ENCODE peak calls at places on chromosomes 1 and 21, in seven cellular contexts. Q is ovary, Y is osteoblast, O is K562, V is heart right ventricle, I is colonic mucosa, S is kidney. E is an unnamed sample.
A peak's percentile ranks its signal among the peaks of the same experiment; 100 is the strongest.

GRCh38 chr1:185439727-185440415 is 122.8 kb upstream of the IVNS1ABP start:
- DNase-seq in I (no peak), Y (peak; percentile 78), Q (no peak), V (no peak), S (no peak), O (no peak), E (no peak)

GRCh38 chr1:63784489-63785390 is 10.9 kb downstream of the ROR1 start:
- DNase-seq in O (no peak), I (no peak), V (peak; percentile 24), Q (no peak), Y (no peak), S (no peak), E (no peak)

GRCh38 chr1:200895801-200896570 is 1.3 kb downstream of the INAVA start:
- DNase-seq in V (no peak), Q (no peak), O (no peak), S (no peak), Y (no peak), I (no peak), E (no peak)

GRCh38 chr1:17683551-17683950 is 71.6 kb upstream of the ACTL8 start:
- DNase-seq in O (no peak), I (no peak), Y (no peak), V (no peak), Q (no peak), S (no peak), E (no peak)

GRCh38 chr1:85494957-85495266 is 30.0 kb upstream of the DDAH1 start:
- DNase-seq in V (peak; percentile 7), O (no peak), I (no peak), S (no peak), Y (no peak), Q (peak; percentile 19), E (no peak)

GRCh38 chr1:64891440-64891815 is 74.9 kb downstream of the JAK1 start:
- DNase-seq in S (no peak), I (no peak), Q (no peak), V (no peak), O (no peak), Y (no peak), E (no peak)

GRCh38 chr1:145997156-145998023 is 1.0 kb upstream of the TXNIP start:
- DNase-seq in Y (peak; percentile 74), S (peak; percentile 86), I (no peak), O (peak; percentile 62), Q (peak; percentile 66), V (no peak), E (peak; percentile 73)

GRCh38 chr1:53324728-53325297 is 3.1 kb downstream of the LRP8 start:
- DNase-seq in Y (peak; percentile 79), S (no peak), O (peak; percentile 58), V (no peak), I (no peak), Q (no peak), E (no peak)

GRCh38 chr1:27001570-27002360 is 8.3 kb downstream of the TRNP1 start:
- DNase-seq in O (no peak), I (no peak), Y (peak; percentile 85), Q (no peak), V (peak; percentile 54), S (no peak), E (peak; percentile 76)

GRCh38 chr21:42218836-42219605 is at the start of gene ABCG1:
- DNase-seq in I (peak; percentile 73), Q (no peak), V (no peak), S (peak; percentile 81), O (no peak), Y (peak; percentile 58), E (peak; percentile 82)

GRCh38 chr1:226738995-226739695 is at the start of gene ITPKB:
- DNase-seq in V (peak; percentile 84), I (peak; percentile 70), Q (peak; percentile 66), S (peak; percentile 82), Y (peak; percentile 87), O (no peak), E (peak; percentile 71)

GRCh38 chr1:244672961-244673695 is 20.2 kb downstream of the DESI2 start:
- DNase-seq in Q (peak; percentile 30), O (no peak), Y (no peak), S (no peak), V (peak; percentile 74), I (no peak), E (no peak)

GRCh38 chr1:21491483-21492170 is 17.6 kb upstream of the ALPL start:
- DNase-seq in Q (no peak), V (peak; percentile 65), I (no peak), O (no peak), S (no peak), Y (no peak), E (no peak)

GRCh38 chr1:201591981-201592380 is 53.1 kb downstream of the NAV1 start:
- DNase-seq in V (no peak), S (no peak), Q (no peak), Y (no peak), I (no peak), O (no peak), E (peak; percentile 34)

GRCh38 chr21:42558368-42558767 is 44.7 kb downstream of the SLC37A1 start:
- DNase-seq in V (no peak), O (no peak), I (no peak), Q (no peak), S (no peak), Y (no peak), E (no peak)

GRCh38 chr1:178275553-178275952 is 181.6 kb downstream of the RASAL2 start:
- DNase-seq in I (no peak), V (no peak), Q (no peak), S (no peak), Y (no peak), O (no peak), E (no peak)

GRCh38 chr1:160189649-160190625 is at the start of gene CASQ1:
- DNase-seq in Y (no peak), O (no peak), V (peak; percentile 62), I (no peak), Q (no peak), S (no peak), E (no peak)

GRCh38 chr1:8903410-8903809 is 24.9 kb upstream of the ENO1 start:
- DNase-seq in S (no peak), Y (no peak), O (no peak), Q (no peak), V (no peak), I (no peak), E (no peak)

GRCh38 chr1:239302716-239303115 is 83.7 kb upstream of the CHRM3 start:
- DNase-seq in V (no peak), I (no peak), Q (no peak), S (no peak), O (no peak), Y (no peak), E (no peak)
- H3K9me3 ChIP-seq in V (no peaks in the 10 kb centered on the region), I (no peaks in the 10 kb centered on the region), Q (no peaks in the 10 kb centered on the region), S (no peaks in the 10 kb centered on the region), O (peaks cover 2% of the 10 kb centered on the region), Y (peaks cover 2% of the 10 kb centered on the region), E (no peaks in the 10 kb centered on the region)

DNA sequence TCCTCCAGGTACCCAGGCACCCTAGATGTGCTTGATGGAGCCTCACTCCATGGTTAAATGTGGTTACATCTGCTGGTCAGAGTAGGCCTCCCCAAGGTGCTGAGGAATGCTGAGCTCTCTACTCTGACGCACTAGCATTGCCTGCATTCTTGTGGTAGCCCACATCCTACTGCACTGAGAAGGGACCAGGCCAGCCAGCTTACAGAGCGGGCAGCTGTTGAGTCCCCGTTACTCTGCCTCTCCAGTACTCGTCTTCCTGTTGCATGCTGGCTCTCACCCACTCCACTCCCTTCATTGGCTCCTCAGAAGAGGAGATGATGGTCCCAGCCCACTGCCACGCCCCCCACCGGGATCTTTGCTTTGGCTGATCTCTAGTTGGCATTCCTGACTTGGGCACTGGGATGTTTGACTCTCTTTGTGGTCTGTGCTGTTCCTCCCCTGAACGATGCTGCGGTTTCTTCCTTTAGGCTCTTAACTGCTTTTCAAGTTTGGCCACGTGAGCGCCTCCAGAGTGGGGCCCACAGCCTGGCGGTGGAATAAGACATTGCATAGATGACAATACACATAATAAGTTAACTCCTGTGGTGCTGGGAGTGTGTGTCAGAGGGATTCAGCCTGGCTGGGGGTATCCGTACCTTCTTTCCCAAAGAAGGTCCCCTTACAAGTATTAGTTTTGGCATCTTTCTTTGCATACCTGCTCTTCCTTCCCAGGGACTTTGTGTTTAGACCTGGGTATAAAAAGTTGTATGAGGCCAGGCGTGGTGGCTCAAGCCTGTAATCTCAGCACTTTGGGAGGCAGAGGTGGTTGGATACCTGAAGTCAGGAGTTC is 18.6 kb downstream of the AZIN2 start:
- DNase-seq in I (no peak), Y (peak; percentile 95), S (peak; percentile 69), O (no peak), V (peak; percentile 15), Q (no peak), E (no peak)
- TF ChIP-seq CTCF in I (no peak), Y (peak; percentile 74), S (no peak), O (peak; percentile 27), V (no peak), Q (no peak), E (peak; percentile 28)

DNA sequence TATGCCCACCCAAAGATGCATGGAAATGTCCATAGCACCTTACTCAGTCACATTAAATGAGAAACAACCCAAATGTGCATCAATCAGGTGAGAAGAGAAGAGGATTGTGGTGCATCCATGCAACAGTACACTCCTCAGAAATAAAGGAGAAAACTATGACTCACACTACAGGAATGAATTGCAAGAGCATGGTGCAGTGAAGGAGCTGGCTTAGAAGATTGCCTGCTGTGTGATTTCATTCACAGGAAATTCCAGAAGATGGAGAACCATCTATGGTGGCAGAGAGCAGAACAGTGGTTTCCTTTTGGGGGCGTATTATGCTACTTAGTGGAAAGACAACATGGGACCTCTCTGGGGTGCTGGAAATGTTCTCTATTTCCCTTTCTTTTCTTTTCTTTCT is 278.6 kb upstream of the AJAP1 start:
- DNase-seq in Y (no peak), Q (no peak), V (no peak), O (no peak), I (no peak), S (no peak), E (no peak)
- H3K9me3 ChIP-seq in Y (no peaks in the 10 kb centered on the region), Q (no peaks in the 10 kb centered on the region), V (peaks cover 4% of the 10 kb centered on the region), O (no peaks in the 10 kb centered on the region), I (no peaks in the 10 kb centered on the region), S (no peaks in the 10 kb centered on the region), E (no peaks in the 10 kb centered on the region)

GRCh38 chr1:196147530-196147929 is 460.7 kb downstream of the KCNT2 start:
- DNase-seq in S (no peak), I (no peak), Y (no peak), Q (no peak), V (no peak), O (no peak), E (no peak)

GRCh38 chr1:196144588-196144987 is 463.7 kb downstream of the KCNT2 start:
- DNase-seq in Q (no peak), S (no peak), V (no peak), O (no peak), I (no peak), Y (no peak), E (no peak)

GRCh38 chr1:196152086-196152485 is 456.2 kb downstream of the KCNT2 start:
- DNase-seq in Y (no peak), V (no peak), Q (no peak), O (peak; percentile 14), I (peak; percentile 35), S (no peak), E (no peak)

GRCh38 chr1:196152975-196153374 is 455.3 kb downstream of the KCNT2 start:
- DNase-seq in Q (no peak), O (no peak), I (no peak), V (no peak), S (no peak), Y (no peak), E (no peak)

DNA sequence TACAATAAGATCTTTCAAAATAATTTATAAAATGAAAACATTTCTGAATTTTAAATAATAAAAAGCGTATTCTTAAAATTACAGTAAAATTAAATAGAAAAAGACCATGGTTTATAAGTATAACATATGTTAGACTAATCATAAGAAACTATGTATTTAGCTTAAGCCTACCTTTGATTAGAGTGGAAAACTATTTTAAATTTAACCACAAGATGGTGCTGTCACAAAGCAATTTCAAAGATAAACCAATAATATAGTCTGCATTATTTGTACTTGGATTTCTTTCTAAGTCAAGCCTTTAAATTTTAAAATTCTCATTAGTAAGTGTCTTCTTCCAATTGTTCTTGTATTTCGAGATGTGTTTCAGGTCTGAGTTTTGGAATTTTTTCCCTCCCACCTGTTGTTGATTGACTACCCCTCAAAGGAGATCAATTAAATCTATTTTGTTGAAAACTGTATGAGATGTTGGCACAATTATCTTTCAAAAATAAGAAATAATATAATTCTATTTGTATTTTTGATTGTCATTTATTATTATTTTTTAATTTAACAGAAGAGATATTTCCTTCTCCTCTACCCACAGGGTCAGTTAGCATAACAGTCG is 459.8 kb downstream of the KCNT2 start:
- DNase-seq in Y (no peak), V (no peak), Q (no peak), S (no peak), O (peak; percentile 13), I (no peak), E (no peak)
- TF ChIP-seq CTCF in Y (peak; percentile 49), V (peak; percentile 57), Q (no peak), S (peak; percentile 40), O (peak; percentile 27), I (peak; percentile 64), E (peak; percentile 65)

E was measured in upper lobe of right lung.